ENCODE peak calls at places on chromosomes 12 and 14, in four cellular contexts. M is thoracic aorta, T is H9, X is colonic mucosa. H is an unnamed sample.

GRCh38 chr12:110436231-110436630 is 13.9 kb downstream of the ARPC3 start:
- DNase-seq in M (no peak), T (no peak), X (no peak), H (no peak)

GRCh38 chr12:88243886-88244491 is 101.9 kb downstream of the TMTC3 start:
- DNase-seq in M (no peak), T (no peak), X (no peak), H (no peak)

GRCh38 chr14:105474478-105475268 is at the start of gene CRIP2:
- DNase-seq in M (no peak), T (no peak), X (no peak), H (peak)

GRCh38 chr14:68124885-68125731 is 305.5 kb downstream of the RAD51B start:
- DNase-seq in M (no peak), T (no peak), X (no peak), H (no peak)

GRCh38 chr12:71397433-71397954 is 42.1 kb upstream of the LGR5 start:
- DNase-seq in M (no peak), T (no peak), X (no peak), H (no peak)

GRCh38 chr12:124457287-124458219 is 109.9 kb downstream of the NCOR2 start:
- DNase-seq in M (peak), T (no peak), X (peak), H (no peak)

GRCh38 chr12:123142948-123143752 is 7.7 kb downstream of the PITPNM2 start:
- DNase-seq in M (no peak), T (peak), X (peak), H (no peak)

GRCh38 chr12:38053655-38054464 is 262.7 kb upstream of the ALG10B start:
- DNase-seq in M (no peak), T (no peak), X (peak), H (no peak)

GRCh38 chr14:99755068-99755405 is 38.2 kb upstream of the EML1 start:
- DNase-seq in M (no peak), T (no peak), X (no peak), H (no peak)

GRCh38 chr14:77988966-77989365 is 181.2 kb upstream of the NRXN3 start:
- DNase-seq in M (no peak), T (no peak), X (no peak), H (peak)
- TF ChIP-seq CTCF in M (no peak), T (no peak), X (no peak), H (no peak)

DNA sequence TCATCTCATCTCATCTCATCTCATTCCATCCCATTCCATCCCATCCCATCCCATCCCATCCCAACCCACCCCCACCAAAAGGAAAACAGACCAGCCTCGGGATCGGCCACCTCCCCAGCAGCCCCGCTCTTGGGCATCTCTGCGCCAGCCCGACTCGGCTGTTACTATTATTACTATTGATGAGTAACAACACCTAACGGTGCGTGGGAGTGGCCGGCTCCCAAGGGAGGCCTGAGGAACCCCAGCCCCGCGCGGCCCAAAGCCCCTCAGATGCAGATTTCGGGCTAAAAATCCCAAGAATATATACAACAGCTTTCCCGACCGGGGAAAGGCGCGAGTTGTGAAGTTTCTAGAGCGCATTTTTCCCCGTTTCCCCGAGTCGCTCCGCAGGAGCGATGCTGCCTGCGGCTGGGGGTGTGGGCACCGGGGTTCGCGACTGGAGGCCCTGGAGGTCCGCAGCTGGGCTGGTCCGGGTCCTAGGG is 594 bp downstream of the NT5DC3 start:
- DNase-seq in M (peak), T (no peak), X (no peak), H (no peak)
- TF ChIP-seq CTCF in M (no peak), T (no peak), X (no peak), H (no peak)

DNA sequence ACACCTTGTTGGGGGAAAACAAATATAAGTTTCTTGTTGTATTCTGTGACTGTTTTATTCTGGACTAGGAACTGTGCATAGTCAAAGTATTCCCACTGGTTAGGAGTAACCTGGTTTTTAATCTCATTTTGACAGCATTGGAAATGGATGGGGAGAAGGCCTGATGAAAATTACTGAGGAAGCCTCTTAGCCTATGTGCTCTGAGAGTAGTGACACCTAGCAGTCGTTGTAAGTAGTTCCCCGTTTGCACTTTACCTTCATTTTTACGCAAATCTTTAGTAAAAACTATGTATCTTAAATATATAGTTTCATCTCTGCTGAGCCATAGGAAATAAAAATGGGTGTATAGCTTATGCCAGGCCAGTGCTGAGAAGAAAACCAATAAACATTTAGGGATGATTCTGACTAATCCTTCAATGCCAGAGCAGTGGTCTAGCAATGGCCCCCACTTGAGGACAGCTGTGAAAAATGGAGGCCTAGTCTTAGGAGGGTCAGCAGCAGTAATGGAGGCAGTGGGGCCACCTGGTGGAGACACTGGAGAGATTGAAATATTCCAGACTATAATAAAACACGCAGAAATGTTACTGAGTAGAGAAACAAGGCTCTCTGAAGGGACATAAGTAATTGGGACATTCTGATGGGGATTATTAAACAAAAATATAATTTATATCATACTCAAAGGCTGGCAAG is 133.2 kb upstream of the NOVA1 start:
- DNase-seq in M (no peak), T (peak), X (peak), H (peak)
- TF ChIP-seq CTCF in M (peak), T (peak), X (no peak), H (peak)

GRCh38 chr14:33184587-33184986 is 245.9 kb downstream of the NPAS3 start:
- DNase-seq in M (no peak), T (no peak), X (no peak), H (no peak)
- TF ChIP-seq CTCF in M (no peak), T (peak), X (no peak), H (no peak)

GRCh38 chr12:5581616-5582367 is 149.9 kb downstream of the NTF3 start:
- DNase-seq in M (no peak), T (no peak), X (no peak), H (no peak)
- TF ChIP-seq CTCF in M (no peak), T (no peak), X (no peak), H (no peak)